ENCODE peak calls at places on chromosomes 16 and 17, in five cellular contexts. D is AG09309, Z is endodermal cell, L is anterior cingulate cortex, N is GM19239. A is an unnamed sample.

GRCh38 chr16:53087101-53087500 is 32.3 kb downstream of the CHD9 start:
- DNase-seq in D (no peak), Z (peak), L (no peak), N (no peak), A (no peak)

GRCh38 chr17:9003355-9004131 is 17.8 kb upstream of the NTN1 start:
- DNase-seq in D (no peak), Z (peak), L (no peak), N (peak), A (no peak)

GRCh38 chr16:2720719-2721633 is 952 bp upstream of the PRSS27 start:
- DNase-seq in D (peak), Z (peak), L (peak), N (peak), A (peak)

GRCh38 chr17:80260791-80261158 is at the start of gene RNF213:
- DNase-seq in D (no peak), Z (peak), L (no peak), N (peak), A (no peak)

GRCh38 chr16:28865722-28866453 is 2.2 kb downstream of the SH2B1 start:
- DNase-seq in D (no peak), Z (no peak), L (no peak), N (no peak), A (no peak)

GRCh38 chr17:32697728-32698625 is 178.9 kb downstream of the MYO1D start:
- DNase-seq in D (no peak), Z (no peak), L (no peak), N (no peak), A (no peak)

GRCh38 chr17:61203765-61204164 is 195.9 kb upstream of the TBX2 start:
- DNase-seq in D (no peak), Z (no peak), L (no peak), N (no peak), A (no peak)

GRCh38 chr17:36720131-36720530 is 118.7 kb downstream of the MRM1 start:
- DNase-seq in D (no peak), Z (no peak), L (no peak), N (no peak), A (no peak)

GRCh38 chr17:49018116-49018612 is 21.0 kb downstream of the IGF2BP1 start:
- DNase-seq in D (no peak), Z (peak), L (no peak), N (no peak), A (no peak)

GRCh38 chr16:52677487-52677886 is 130.5 kb upstream of the TOX3 start:
- DNase-seq in D (no peak), Z (no peak), L (no peak), N (no peak), A (no peak)

GRCh38 chr17:66177048-66177447 is 14.9 kb downstream of the CEP112 start:
- DNase-seq in D (no peak), Z (no peak), L (no peak), N (no peak), A (no peak)

GRCh38 chr17:19010729-19011505 is 6.4 kb upstream of the FAM83G start:
- DNase-seq in D (no peak), Z (no peak), L (no peak), N (no peak), A (no peak)

GRCh38 chr16:67667434-67667816 is 811 bp downstream of the C16orf86 start:
- DNase-seq in D (no peak), Z (peak), L (no peak), N (no peak), A (no peak)

GRCh38 chr17:34146440-34147043 is 108.5 kb upstream of the CCL2 start:
- DNase-seq in D (no peak), Z (peak), L (no peak), N (peak), A (peak)

GRCh38 chr17:70808596-70808995 is 639.3 kb downstream of the KCNJ2 start:
- DNase-seq in D (no peak), Z (peak), L (no peak), N (no peak), A (no peak)

GRCh38 chr17:71959129-71959528 is 161.7 kb upstream of the SOX9 start:
- DNase-seq in D (no peak), Z (no peak), L (no peak), N (no peak), A (no peak)

GRCh38 chr17:16304832-16305231 is 48.4 kb downstream of the CENPV start:
- DNase-seq in D (no peak), Z (peak), L (no peak), N (no peak), A (no peak)

GRCh38 chr16:10552281-10552680 is 28.1 kb downstream of the EMP2 start:
- DNase-seq in D (no peak), Z (no peak), L (no peak), N (no peak), A (no peak)

A was measured in dorsolateral prefrontal cortex.